ENCODE peak calls at places on chromosomes 16 and 17, in seven cellular contexts. E is lower leg skin, Y is NCI-H187, C is kidney epithelial cell, A is nucleus accumbens, V is dermis microvascular lymphatic vessel endothelial cell, X is sciatic nerve. O is an unnamed sample.

GRCh38 chr16:3824121-3824795 is 56.3 kb downstream of the CREBBP start:
- DNase-seq in E (no peak), Y (no peak), C (no peak), A (no peak), V (no peak), X (no peak), O (no peak)

GRCh38 chr17:48930435-48930873 is 14.2 kb downstream of the SNF8 start:
- DNase-seq in E (no peak), Y (peak; percentile 18), C (no peak), A (no peak), V (no peak), X (no peak), O (no peak)

GRCh38 chr17:59830846-59831486 is 61.8 kb downstream of the TUBD1 start:
- DNase-seq in E (no peak), Y (no peak), C (no peak), A (no peak), V (no peak), X (no peak), O (no peak)

GRCh38 chr16:168424-168823 is 2.6 kb downstream of the HBM start:
- DNase-seq in E (no peak), Y (no peak), C (no peak), A (no peak), V (no peak), X (no peak), O (no peak)

GRCh38 chr17:42325026-42325425 is 36.7 kb downstream of the STAT5A start:
- DNase-seq in E (no peak), Y (no peak), C (peak; percentile 71), A (no peak), V (peak; percentile 36), X (no peak), O (no peak)

GRCh38 chr17:39152134-39152884 is 872 bp upstream of the PLXDC1 start:
- DNase-seq in E (no peak), Y (no peak), C (no peak), A (no peak), V (no peak), X (no peak), O (no peak)

GRCh38 chr16:74768239-74768638 is 6.4 kb downstream of the FA2H start:
- DNase-seq in E (no peak), Y (no peak), C (no peak), A (no peak), V (no peak), X (no peak), O (no peak)

GRCh38 chr16:3998793-3999478 is 117.3 kb downstream of the ADCY9 start:
- DNase-seq in E (no peak), Y (no peak), C (no peak), A (no peak), V (no peak), X (no peak), O (no peak)

GRCh38 chr17:42287305-42288077 is 807 bp upstream of the STAT5A start:
- DNase-seq in E (no peak), Y (no peak), C (no peak), A (peak; percentile 37), V (no peak), X (peak; percentile 81), O (no peak)

GRCh38 chr17:49587366-49588073 is 11.8 kb downstream of the NXPH3 start:
- DNase-seq in E (no peak), Y (no peak), C (no peak), A (no peak), V (no peak), X (no peak), O (no peak)

GRCh38 chr16:73122604-73123386 is 74.9 kb upstream of the ZFHX3 start:
- DNase-seq in E (no peak), Y (no peak), C (no peak), A (peak; percentile 3), V (no peak), X (peak; percentile 77), O (peak; percentile 62)

GRCh38 chr16:2527071-2527783 is 4.0 kb downstream of the CEMP1 start:
- DNase-seq in E (no peak), Y (no peak), C (no peak), A (no peak), V (no peak), X (no peak), O (no peak)

GRCh38 chr17:67601897-67602296 is 115.8 kb upstream of the NOL11 start:
- DNase-seq in E (no peak), Y (no peak), C (no peak), A (no peak), V (peak; percentile 34), X (no peak), O (no peak)

O was measured in HL-60.